ENCODE peak calls at places on chromosomes 16 and 17, in eight cellular contexts. W is neural progenitor cell, A is astrocyte, Q is pancreas, R is body of pancreas, U is ascending aorta, B is tibial artery, S is iPS DF 6.9. I is an unnamed sample.

GRCh38 chr16:72291121-72291520 is 119.2 kb upstream of the PMFBP1 start:
- DNase-seq in W (no peak), A (peak; percentile 69), Q (no peak), R (no peak), U (no peak), B (no peak), S (no peak), I (no peak)

GRCh38 chr17:61669522-61669921 is 78.5 kb upstream of the NACA2 start:
- DNase-seq in W (no peak), A (no peak), Q (no peak), R (no peak), U (no peak), B (no peak), S (no peak), I (no peak)

GRCh38 chr17:50118076-50118827 is 11.7 kb downstream of the SAMD14 start:
- DNase-seq in W (no peak), A (no peak), Q (peak; percentile 62), R (no peak), U (no peak), B (no peak), S (no peak), I (no peak)

GRCh38 chr17:44990994-44991393 is 22.9 kb upstream of the C1QL1 start:
- DNase-seq in W (no peak), A (no peak), Q (no peak), R (no peak), U (no peak), B (no peak), S (no peak), I (no peak)

GRCh38 chr16:20348365-20349185 is 3.9 kb downstream of the UMOD start:
- DNase-seq in W (peak; percentile 24), A (no peak), Q (peak; percentile 72), R (peak; percentile 80), U (no peak), B (no peak), S (no peak), I (peak; percentile 51)

GRCh38 chr16:23578096-23578830 is 17.9 kb downstream of the NDUFAB1 start:
- DNase-seq in W (no peak), A (no peak), Q (no peak), R (no peak), U (no peak), B (no peak), S (no peak), I (no peak)

GRCh38 chr17:31327534-31328526 is 6.4 kb upstream of the EVI2A start:
- DNase-seq in W (no peak), A (peak; percentile 95), Q (no peak), R (no peak), U (no peak), B (no peak), S (no peak), I (no peak)

GRCh38 chr17:30920282-30920681 is 1.5 kb upstream of the ADAP2 start:
- DNase-seq in W (peak; percentile 63), A (no peak), Q (no peak), R (no peak), U (no peak), B (peak; percentile 31), S (no peak), I (no peak)

GRCh38 chr16:28943281-28943680 is 7.5 kb upstream of the NFATC2IP start:
- DNase-seq in W (no peak), A (no peak), Q (no peak), R (no peak), U (no peak), B (no peak), S (no peak), I (no peak)

GRCh38 chr17:37608369-37609169 is 649 bp downstream of the SYNRG start:
- DNase-seq in W (peak; percentile 87), A (peak; percentile 36), Q (no peak), R (no peak), U (no peak), B (no peak), S (no peak), I (no peak)

GRCh38 chr16:49528035-49528434 is 154.4 kb downstream of the C16orf78 start:
- DNase-seq in W (no peak), A (peak; percentile 56), Q (peak; percentile 41), R (no peak), U (no peak), B (no peak), S (no peak), I (no peak)

GRCh38 chr17:55635253-55635766 is 87.4 kb downstream of the TMEM100 start:
- DNase-seq in W (no peak), A (no peak), Q (no peak), R (no peak), U (no peak), B (no peak), S (no peak), I (no peak)

GRCh38 chr16:72983241-72983640 is 64.7 kb downstream of the ZFHX3 start:
- DNase-seq in W (no peak), A (no peak), Q (no peak), R (no peak), U (peak; percentile 55), B (peak; percentile 57), S (no peak), I (no peak)

GRCh38 chr17:48471807-48472484 is 41.9 kb upstream of the SKAP1 start:
- DNase-seq in W (peak; percentile 21), A (no peak), Q (no peak), R (no peak), U (no peak), B (no peak), S (no peak), I (no peak)

GRCh38 chr16:383326-384020 is 1.7 kb upstream of the PGAP6 start:
- DNase-seq in W (peak; percentile 67), A (no peak), Q (peak; percentile 71), R (peak; percentile 82), U (no peak), B (peak; percentile 64), S (no peak), I (peak; percentile 84)

GRCh38 chr17:9020096-9020823 is 1.1 kb upstream of the NTN1 start:
- DNase-seq in W (no peak), A (no peak), Q (no peak), R (no peak), U (peak; percentile 48), B (peak; percentile 59), S (no peak), I (no peak)

GRCh38 chr17:1110524-1110843 is 69.3 kb downstream of the ABR start:
- DNase-seq in W (no peak), A (no peak), Q (no peak), R (no peak), U (no peak), B (no peak), S (no peak), I (no peak)

GRCh38 chr17:1111599-1112443 is 68.0 kb downstream of the ABR start:
- DNase-seq in W (no peak), A (no peak), Q (peak; percentile 68), R (no peak), U (peak; percentile 64), B (no peak), S (no peak), I (peak; percentile 77)

GRCh38 chr17:1109606-1110523 is 69.9 kb downstream of the ABR start:
- DNase-seq in W (peak; percentile 78), A (no peak), Q (peak; percentile 74), R (peak; percentile 38), U (no peak), B (no peak), S (no peak), I (peak; percentile 91)

GRCh38 chr17:1112875-1113274 is 66.9 kb downstream of the ABR start:
- DNase-seq in W (no peak), A (no peak), Q (no peak), R (no peak), U (no peak), B (no peak), S (no peak), I (no peak)

DNA sequence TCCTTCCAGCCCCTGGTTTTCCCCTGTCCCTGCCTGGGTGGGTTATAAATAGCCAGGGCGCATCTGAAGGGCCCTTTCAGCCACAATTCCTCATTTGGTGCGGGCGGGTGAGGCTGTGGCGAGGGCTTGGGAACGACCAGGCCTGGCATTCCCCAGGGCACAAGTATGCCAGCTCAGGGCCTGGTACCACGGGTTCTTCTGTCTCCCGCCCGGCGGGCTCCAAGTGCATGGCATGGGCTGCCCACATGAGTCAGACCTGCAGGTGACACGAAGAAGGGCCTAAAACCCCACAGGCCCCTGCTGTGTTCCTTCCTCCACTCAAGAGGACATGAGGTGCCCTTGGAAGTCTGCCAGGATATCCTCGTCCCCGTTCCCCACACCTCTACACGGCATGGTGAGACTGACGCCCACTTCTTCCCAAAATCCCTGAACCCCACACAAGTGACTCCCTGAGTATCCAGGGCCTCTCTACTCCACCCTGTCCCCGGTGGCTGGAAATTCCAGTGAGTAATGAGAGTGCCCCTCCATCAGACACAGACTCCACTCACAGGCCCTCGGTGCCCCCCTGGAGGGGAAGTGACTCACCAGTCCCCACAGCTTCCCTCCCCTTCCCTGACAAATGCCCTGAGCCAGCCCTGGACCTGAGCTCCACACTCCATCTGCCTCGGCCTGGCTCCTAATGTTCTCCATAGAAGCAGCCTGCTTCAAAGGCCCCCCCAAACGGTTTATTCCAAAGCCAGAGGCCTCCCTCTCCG is 68.8 kb downstream of the ABR start:
- DNase-seq in W (no peak), A (peak; percentile 84), Q (peak; percentile 68), R (peak; percentile 41), U (peak; percentile 98), B (peak; percentile 97), S (no peak), I (peak; percentile 82)
- H3K4me3 ChIP-seq in W (no peak overlapping the region), A (no peak overlapping the region), Q (no peak overlapping the region), R (no peak overlapping the region), U (no peak overlapping the region), B (no peak overlapping the region), S (no peak overlapping the region), I (no peak overlapping the region)

GRCh38 chr16:35339337-35339736 is 1879.9 kb downstream of the TP53TG3F start:
- DNase-seq in W (no peak), A (no peak), Q (no peak), R (no peak), U (no peak), B (no peak), S (no peak), I (no peak)

GRCh38 chr16:35344012-35344762 is 1884.8 kb downstream of the TP53TG3F start:
- DNase-seq in W (no peak), A (no peak), Q (no peak), R (no peak), U (no peak), B (no peak), S (no peak), I (no peak)

GRCh38 chr16:35342012-35342411 is 1882.6 kb downstream of the TP53TG3F start:
- DNase-seq in W (no peak), A (no peak), Q (no peak), R (no peak), U (no peak), B (no peak), S (no peak), I (no peak)
- H3K9me3 ChIP-seq in W (peaks cover 52% of the 10 kb centered on the region), A (peaks cover 1% of the 10 kb centered on the region), Q (no peaks in the 10 kb centered on the region), R (no peaks in the 10 kb centered on the region), U (no peaks in the 10 kb centered on the region), B (no peaks in the 10 kb centered on the region), S (peaks cover 5% of the 10 kb centered on the region), I (peaks cover 75% of the 10 kb centered on the region)

GRCh38 chr17:21214015-21214776 is at the start of gene TMEM11:
- DNase-seq in W (peak; percentile 99), A (peak; percentile 91), Q (peak; percentile 98), R (peak; percentile 96), U (peak; percentile 97), B (peak; percentile 97), S (peak; percentile 87), I (peak; percentile 98)
- H3K4me1 ChIP-seq in W (peaks cover 24% of the 10 kb centered on the region), A (peaks cover 22% of the 10 kb centered on the region), Q (peaks cover 26% of the 10 kb centered on the region), R (peaks cover 59% of the 10 kb centered on the region), U (peaks cover 8% of the 10 kb centered on the region), B (peaks cover 54% of the 10 kb centered on the region), S (peaks cover 4% of the 10 kb centered on the region), I (peaks cover 41% of the 10 kb centered on the region)

DNA sequence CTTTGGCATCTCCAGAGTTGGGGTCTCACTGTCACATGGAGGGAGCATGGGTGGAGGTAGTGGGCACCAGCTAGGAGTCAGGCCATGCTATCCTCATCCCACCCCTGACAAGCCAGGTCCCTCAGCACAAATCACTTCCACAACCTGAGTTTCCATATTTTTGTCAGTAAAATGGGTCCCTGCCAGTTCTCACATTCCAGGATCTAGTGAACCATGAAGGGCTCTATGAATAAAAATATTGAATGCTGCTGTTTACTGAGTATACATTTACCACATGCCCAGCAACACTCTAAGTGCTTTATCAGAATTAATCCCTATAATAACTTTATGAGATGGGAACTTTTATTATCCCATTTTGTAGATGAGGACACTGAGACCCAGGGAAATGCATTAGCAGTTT is 16.8 kb downstream of the SEZ6 start:
- DNase-seq in W (no peak), A (no peak), Q (no peak), R (no peak), U (no peak), B (no peak), S (no peak), I (no peak)
- H3K4me3 ChIP-seq in W (no peak overlapping the region), A (no peak overlapping the region), Q (no peak overlapping the region), R (no peak overlapping the region), U (no peak overlapping the region), B (no peak overlapping the region), S (no peak overlapping the region), I (no peak overlapping the region)

I was measured in mucosa of descending colon.